ENCODE peak calls at places on chromosomes 5 and 9, in four cellular contexts. M is ACHN; Q is EL; Z is stimulated activated CD8-positive, alpha-beta memory T cell treated with anti-CD3 and anti-CD28 coated beads, Interleukin-15, amount 100 ng/mL, for 24 hours. D is an unnamed sample.

GRCh38 chr5:172115541-172115982 is 72.5 kb downstream of the STK10 start:
- DNase-seq in M (no peak), Q (no peak), Z (no peak), D (no peak)

GRCh38 chr9:126366366-126367011 is 39.9 kb downstream of the MVB12B start:
- DNase-seq in M (no peak), Q (no peak), Z (no peak), D (no peak)

GRCh38 chr5:163306421-163306820 is 131.0 kb upstream of the CCNG1 start:
- DNase-seq in M (peak), Q (peak), Z (no peak), D (no peak)

GRCh38 chr9:133850161-133850560 is 112.0 kb upstream of the SARDH start:
- DNase-seq in M (no peak), Q (no peak), Z (no peak), D (no peak)

GRCh38 chr9:3746296-3747275 is 220.8 kb upstream of the RFX3 start:
- DNase-seq in M (peak), Q (peak), Z (no peak), D (no peak)

GRCh38 chr5:157761690-157762611 is 18.4 kb downstream of the LSM11 start:
- DNase-seq in M (peak), Q (peak), Z (no peak), D (no peak)

GRCh38 chr9:89362647-89363310 is 44.5 kb downstream of the SECISBP2 start:
- DNase-seq in M (no peak), Q (no peak), Z (no peak), D (no peak)

GRCh38 chr5:154712518-154713437 is 42.4 kb upstream of the LARP1 start:
- DNase-seq in M (no peak), Q (peak), Z (no peak), D (peak)

GRCh38 chr5:6766558-6767191 is 53.4 kb downstream of the TENT4A start:
- DNase-seq in M (peak), Q (peak), Z (no peak), D (no peak)

GRCh38 chr5:169408166-169408565 is 107.2 kb upstream of the SLIT3 start:
- DNase-seq in M (peak), Q (no peak), Z (no peak), D (no peak)

GRCh38 chr9:95742821-95743220 is 132.7 kb upstream of the ERCC6L2 start:
- DNase-seq in M (no peak), Q (no peak), Z (no peak), D (no peak)

GRCh38 chr5:181280251-181280762 is 19.4 kb upstream of the TRIM52 start:
- DNase-seq in M (no peak), Q (no peak), Z (no peak), D (no peak)

GRCh38 chr9:129081388-129081889 is 528 bp downstream of the DOLPP1 start:
- DNase-seq in M (no peak), Q (no peak), Z (no peak), D (no peak)

GRCh38 chr9:68690088-68690487 is 15.0 kb upstream of the PIP5K1B start:
- DNase-seq in M (peak), Q (no peak), Z (no peak), D (no peak)

GRCh38 chr9:114250235-114250568 is 72.7 kb upstream of the ORM1 start:
- DNase-seq in M (no peak), Q (peak), Z (no peak), D (no peak)

GRCh38 chr5:132136906-132137305 is 63.3 kb downstream of the CSF2 start:
- DNase-seq in M (no peak), Q (peak), Z (no peak), D (no peak)

GRCh38 chr9:28073278-28073677 is 500.0 kb upstream of the C9orf72 start:
- DNase-seq in M (peak), Q (peak), Z (no peak), D (peak)

GRCh38 chr9:121299467-121300282 is 31.7 kb downstream of the GSN start:
- DNase-seq in M (no peak), Q (peak), Z (no peak), D (no peak)

GRCh38 chr5:98827161-98827560 is 53.7 kb downstream of the RGMB start:
- DNase-seq in M (peak), Q (peak), Z (no peak), D (no peak)

GRCh38 chr9:125747765-125748510 is 765 bp downstream of the PBX3 start:
- DNase-seq in M (peak), Q (peak), Z (no peak), D (peak)

GRCh38 chr5:15133456-15133965 is 261.9 kb upstream of the ANKH start:
- DNase-seq in M (no peak), Q (no peak), Z (no peak), D (no peak)

GRCh38 chr9:129669141-129669718 is 3.8 kb downstream of the PRRX2 start:
- DNase-seq in M (no peak), Q (peak), Z (no peak), D (no peak)

GRCh38 chr5:55218966-55219365 is 8.1 kb downstream of the MCIDAS start:
- DNase-seq in M (no peak), Q (no peak), Z (no peak), D (no peak)